ENCODE peak calls at places on chromosomes 4 and X, in nine cellular contexts. One of them, this sample, is unnamed.

GRCh38 chr4:139454646-139455045 is 725 bp downstream of the RAB33B start:
- DNase-seq in CD8-positive, alpha-beta memory T cell: no peak
- DNase-seq in heart left ventricle: no peak
- DNase-seq in body of pancreas: no peak
- DNase-seq in SJSA1: no peak
- DNase-seq in WERI-Rb-1: no peak
- DNase-seq in tibial artery: no peak
- DNase-seq in effector memory CD4-positive, alpha-beta T cell: no peak
- DNase-seq in heart right ventricle: no peak
- DNase-seq in this sample: no peak

GRCh38 chr4:2424581-2424980 is 5.8 kb downstream of the CFAP99 start:
- DNase-seq in CD8-positive, alpha-beta memory T cell: no peak
- DNase-seq in heart left ventricle: no peak
- DNase-seq in body of pancreas: no peak
- DNase-seq in SJSA1: no peak
- DNase-seq in WERI-Rb-1: no peak
- DNase-seq in tibial artery: no peak
- DNase-seq in effector memory CD4-positive, alpha-beta T cell: no peak
- DNase-seq in heart right ventricle: no peak
- DNase-seq in this sample: peak; percentile 53

GRCh38 chr4:13893221-13893620 is 265.7 kb upstream of the BOD1L1 start:
- DNase-seq in CD8-positive, alpha-beta memory T cell: no peak
- DNase-seq in heart left ventricle: no peak
- DNase-seq in body of pancreas: no peak
- DNase-seq in SJSA1: no peak
- DNase-seq in WERI-Rb-1: no peak
- DNase-seq in tibial artery: no peak
- DNase-seq in effector memory CD4-positive, alpha-beta T cell: no peak
- DNase-seq in heart right ventricle: no peak
- DNase-seq in this sample: no peak

GRCh38 chrX:78333521-78333920 is 6.1 kb upstream of the CYSLTR1 start:
- DNase-seq in CD8-positive, alpha-beta memory T cell: peak; percentile 34
- DNase-seq in heart left ventricle: no peak
- DNase-seq in body of pancreas: no peak
- DNase-seq in SJSA1: no peak
- DNase-seq in WERI-Rb-1: no peak
- DNase-seq in tibial artery: no peak
- DNase-seq in effector memory CD4-positive, alpha-beta T cell: no peak
- DNase-seq in heart right ventricle: no peak
- DNase-seq in this sample: no peak

GRCh38 chrX:29952016-29952415 is 263.3 kb upstream of the MAGEB2 start:
- DNase-seq in CD8-positive, alpha-beta memory T cell: no peak
- DNase-seq in heart left ventricle: no peak
- DNase-seq in body of pancreas: no peak
- DNase-seq in SJSA1: no peak
- DNase-seq in WERI-Rb-1: no peak
- DNase-seq in tibial artery: no peak
- DNase-seq in effector memory CD4-positive, alpha-beta T cell: no peak
- DNase-seq in heart right ventricle: no peak
- DNase-seq in this sample: no peak

GRCh38 chr4:124146071-124146470 is 566.5 kb downstream of the ANKRD50 start:
- DNase-seq in CD8-positive, alpha-beta memory T cell: no peak
- DNase-seq in heart left ventricle: no peak
- DNase-seq in body of pancreas: no peak
- DNase-seq in SJSA1: no peak
- DNase-seq in WERI-Rb-1: no peak
- DNase-seq in tibial artery: no peak
- DNase-seq in effector memory CD4-positive, alpha-beta T cell: no peak
- DNase-seq in heart right ventricle: no peak
- DNase-seq in this sample: no peak

GRCh38 chrX:39492495-39493162 is 605.1 kb downstream of the BCOR start:
- DNase-seq in CD8-positive, alpha-beta memory T cell: no peak
- DNase-seq in heart left ventricle: no peak
- DNase-seq in body of pancreas: peak; percentile 5
- DNase-seq in SJSA1: no peak
- DNase-seq in WERI-Rb-1: no peak
- DNase-seq in tibial artery: no peak
- DNase-seq in effector memory CD4-positive, alpha-beta T cell: no peak
- DNase-seq in heart right ventricle: no peak
- DNase-seq in this sample: no peak

GRCh38 chr4:55347610-55348228 is 1.7 kb downstream of the SRD5A3 start:
- DNase-seq in CD8-positive, alpha-beta memory T cell: no peak
- DNase-seq in heart left ventricle: no peak
- DNase-seq in body of pancreas: no peak
- DNase-seq in SJSA1: no peak
- DNase-seq in WERI-Rb-1: no peak
- DNase-seq in tibial artery: no peak
- DNase-seq in effector memory CD4-positive, alpha-beta T cell: no peak
- DNase-seq in heart right ventricle: no peak
- DNase-seq in this sample: no peak

GRCh38 chr4:47801481-47802002 is 36.3 kb downstream of the CORIN start:
- DNase-seq in CD8-positive, alpha-beta memory T cell: no peak
- DNase-seq in heart left ventricle: no peak
- DNase-seq in body of pancreas: no peak
- DNase-seq in SJSA1: no peak
- DNase-seq in WERI-Rb-1: no peak
- DNase-seq in tibial artery: no peak
- DNase-seq in effector memory CD4-positive, alpha-beta T cell: no peak
- DNase-seq in heart right ventricle: no peak
- DNase-seq in this sample: no peak

GRCh38 chrX:117959045-117959444 is 157.6 kb downstream of the KLHL13 start:
- DNase-seq in CD8-positive, alpha-beta memory T cell: no peak
- DNase-seq in heart left ventricle: no peak
- DNase-seq in body of pancreas: no peak
- DNase-seq in SJSA1: no peak
- DNase-seq in WERI-Rb-1: no peak
- DNase-seq in tibial artery: no peak
- DNase-seq in effector memory CD4-positive, alpha-beta T cell: no peak
- DNase-seq in heart right ventricle: no peak
- DNase-seq in this sample: no peak

GRCh38 chr4:8725071-8725841 is 132.7 kb downstream of the CPZ start:
- DNase-seq in CD8-positive, alpha-beta memory T cell: no peak
- DNase-seq in heart left ventricle: peak; percentile 3
- DNase-seq in body of pancreas: no peak
- DNase-seq in SJSA1: peak; percentile 17
- DNase-seq in WERI-Rb-1: peak; percentile 5
- DNase-seq in tibial artery: peak; percentile 15
- DNase-seq in effector memory CD4-positive, alpha-beta T cell: no peak
- DNase-seq in heart right ventricle: no peak
- DNase-seq in this sample: peak; percentile 54

GRCh38 chr4:167144605-167145004 is 89.7 kb downstream of the SPOCK3 start:
- DNase-seq in CD8-positive, alpha-beta memory T cell: no peak
- DNase-seq in heart left ventricle: no peak
- DNase-seq in body of pancreas: no peak
- DNase-seq in SJSA1: no peak
- DNase-seq in WERI-Rb-1: no peak
- DNase-seq in tibial artery: no peak
- DNase-seq in effector memory CD4-positive, alpha-beta T cell: no peak
- DNase-seq in heart right ventricle: no peak
- DNase-seq in this sample: no peak

GRCh38 chr4:87423313-87424031 is 1.1 kb downstream of the NUDT9 start:
- DNase-seq in CD8-positive, alpha-beta memory T cell: no peak
- DNase-seq in heart left ventricle: no peak
- DNase-seq in body of pancreas: peak; percentile 63
- DNase-seq in SJSA1: no peak
- DNase-seq in WERI-Rb-1: no peak
- DNase-seq in tibial artery: no peak
- DNase-seq in effector memory CD4-positive, alpha-beta T cell: no peak
- DNase-seq in heart right ventricle: no peak
- DNase-seq in this sample: no peak

GRCh38 chr4:109298279-109299010 is 4.0 kb downstream of the COL25A1 start:
- DNase-seq in CD8-positive, alpha-beta memory T cell: no peak
- DNase-seq in heart left ventricle: no peak
- DNase-seq in body of pancreas: peak; percentile 21
- DNase-seq in SJSA1: no peak
- DNase-seq in WERI-Rb-1: peak; percentile 68
- DNase-seq in tibial artery: no peak
- DNase-seq in effector memory CD4-positive, alpha-beta T cell: no peak
- DNase-seq in heart right ventricle: no peak
- DNase-seq in this sample: no peak

GRCh38 chr4:109301691-109302365 is 630 bp downstream of the COL25A1 start:
- DNase-seq in CD8-positive, alpha-beta memory T cell: no peak
- DNase-seq in heart left ventricle: no peak
- DNase-seq in body of pancreas: no peak
- DNase-seq in SJSA1: no peak
- DNase-seq in WERI-Rb-1: no peak
- DNase-seq in tibial artery: no peak
- DNase-seq in effector memory CD4-positive, alpha-beta T cell: no peak
- DNase-seq in heart right ventricle: no peak
- DNase-seq in this sample: no peak

GRCh38 chr4:109302366-109303140 is at the start of gene COL25A1:
- DNase-seq in CD8-positive, alpha-beta memory T cell: peak; percentile 52
- DNase-seq in heart left ventricle: peak; percentile 50
- DNase-seq in body of pancreas: peak; percentile 50
- DNase-seq in SJSA1: no peak
- DNase-seq in WERI-Rb-1: peak; percentile 97
- DNase-seq in tibial artery: peak; percentile 31
- DNase-seq in effector memory CD4-positive, alpha-beta T cell: peak; percentile 17
- DNase-seq in heart right ventricle: peak; percentile 53
- DNase-seq in this sample: peak; percentile 75

GRCh38 chr4:109303141-109303499 is 662 bp upstream of the COL25A1 start:
- DNase-seq in CD8-positive, alpha-beta memory T cell: no peak
- DNase-seq in heart left ventricle: peak; percentile 15
- DNase-seq in body of pancreas: peak; percentile 3
- DNase-seq in SJSA1: no peak
- DNase-seq in WERI-Rb-1: no peak
- DNase-seq in tibial artery: peak; percentile 22
- DNase-seq in effector memory CD4-positive, alpha-beta T cell: no peak
- DNase-seq in heart right ventricle: peak; percentile 22
- DNase-seq in this sample: peak; percentile 61
- H3K4me3 ChIP-seq in CD8-positive, alpha-beta memory T cell: peak overlapping the region; percentile 19
- H3K4me3 ChIP-seq in heart left ventricle: peak overlapping the region; percentile 55
- H3K4me3 ChIP-seq in body of pancreas: peak overlapping the region; percentile 23
- H3K4me3 ChIP-seq in SJSA1: peak overlapping the region; percentile 26
- H3K4me3 ChIP-seq in WERI-Rb-1: peak overlapping the region; percentile 84
- H3K4me3 ChIP-seq in tibial artery: peak overlapping the region; percentile 54
- H3K4me3 ChIP-seq in effector memory CD4-positive, alpha-beta T cell: peak overlapping the region; percentile 57
- H3K4me3 ChIP-seq in heart right ventricle: peak overlapping the region; percentile 74
- H3K4me3 ChIP-seq in this sample: peak overlapping the region; percentile 58

GRCh38 chrX:41722816-41723215 is 1.2 kb upstream of the GPR82 start:
- DNase-seq in CD8-positive, alpha-beta memory T cell: no peak
- DNase-seq in heart left ventricle: no peak
- DNase-seq in body of pancreas: no peak
- DNase-seq in SJSA1: no peak
- DNase-seq in WERI-Rb-1: no peak
- DNase-seq in tibial artery: no peak
- DNase-seq in effector memory CD4-positive, alpha-beta T cell: no peak
- DNase-seq in heart right ventricle: no peak
- DNase-seq in this sample: no peak

GRCh38 chrX:41723305-41723704 is 676 bp upstream of the GPR82 start:
- DNase-seq in CD8-positive, alpha-beta memory T cell: no peak
- DNase-seq in heart left ventricle: no peak
- DNase-seq in body of pancreas: no peak
- DNase-seq in SJSA1: no peak
- DNase-seq in WERI-Rb-1: no peak
- DNase-seq in tibial artery: no peak
- DNase-seq in effector memory CD4-positive, alpha-beta T cell: no peak
- DNase-seq in heart right ventricle: no peak
- DNase-seq in this sample: no peak

GRCh38 chrX:41721590-41721989 is 2.4 kb upstream of the GPR82 start:
- DNase-seq in CD8-positive, alpha-beta memory T cell: no peak
- DNase-seq in heart left ventricle: no peak
- DNase-seq in body of pancreas: no peak
- DNase-seq in SJSA1: no peak
- DNase-seq in WERI-Rb-1: no peak
- DNase-seq in tibial artery: no peak
- DNase-seq in effector memory CD4-positive, alpha-beta T cell: no peak
- DNase-seq in heart right ventricle: no peak
- DNase-seq in this sample: no peak

GRCh38 chrX:41722220-41722619 is 1.8 kb upstream of the GPR82 start:
- DNase-seq in CD8-positive, alpha-beta memory T cell: no peak
- DNase-seq in heart left ventricle: no peak
- DNase-seq in body of pancreas: no peak
- DNase-seq in SJSA1: no peak
- DNase-seq in WERI-Rb-1: no peak
- DNase-seq in tibial artery: no peak
- DNase-seq in effector memory CD4-positive, alpha-beta T cell: no peak
- DNase-seq in heart right ventricle: no peak
- DNase-seq in this sample: no peak

GRCh38 chrX:41723821-41724220 is at the start of gene GPR82:
- DNase-seq in CD8-positive, alpha-beta memory T cell: no peak
- DNase-seq in heart left ventricle: no peak
- DNase-seq in body of pancreas: no peak
- DNase-seq in SJSA1: no peak
- DNase-seq in WERI-Rb-1: no peak
- DNase-seq in tibial artery: no peak
- DNase-seq in effector memory CD4-positive, alpha-beta T cell: no peak
- DNase-seq in heart right ventricle: no peak
- DNase-seq in this sample: no peak
- H3K27ac ChIP-seq in CD8-positive, alpha-beta memory T cell: no peak within 1 kb of the TSS
- H3K27ac ChIP-seq in heart left ventricle: no peak within 1 kb of the TSS
- H3K27ac ChIP-seq in body of pancreas: no peak within 1 kb of the TSS
- H3K27ac ChIP-seq in SJSA1: no peak within 1 kb of the TSS
- H3K27ac ChIP-seq in WERI-Rb-1: no peak within 1 kb of the TSS
- H3K27ac ChIP-seq in tibial artery: no peak within 1 kb of the TSS
- H3K27ac ChIP-seq in effector memory CD4-positive, alpha-beta T cell: no peak within 1 kb of the TSS
- H3K27ac ChIP-seq in heart right ventricle: no peak within 1 kb of the TSS
- H3K27ac ChIP-seq in this sample: no peak within 1 kb of the TSS

DNA sequence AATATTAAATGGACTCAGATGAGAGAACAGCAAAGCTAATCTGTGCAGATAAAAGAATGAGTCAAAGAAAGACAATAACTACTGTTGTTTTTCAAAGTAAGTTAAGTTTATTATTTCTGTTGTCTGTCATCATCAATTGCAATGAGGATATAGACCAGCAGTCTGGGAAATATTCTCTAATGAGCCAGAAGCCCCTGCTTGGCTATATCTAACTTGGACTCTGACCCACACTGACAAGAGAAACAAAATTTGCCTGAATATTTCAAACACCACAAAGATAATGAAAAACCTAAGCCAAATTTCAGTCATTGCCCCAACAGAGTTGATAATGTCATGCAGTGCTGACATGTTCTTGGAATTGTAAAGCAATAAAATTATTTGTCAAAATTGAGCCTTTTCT is 115.0 kb upstream of the PRDX4 start:
- DNase-seq in CD8-positive, alpha-beta memory T cell: no peak
- DNase-seq in heart left ventricle: no peak
- DNase-seq in body of pancreas: no peak
- DNase-seq in SJSA1: no peak
- DNase-seq in WERI-Rb-1: no peak
- DNase-seq in tibial artery: no peak
- DNase-seq in effector memory CD4-positive, alpha-beta T cell: no peak
- DNase-seq in heart right ventricle: no peak
- DNase-seq in this sample: no peak
- H3K36me3 ChIP-seq in CD8-positive, alpha-beta memory T cell: no peaks in the 10 kb centered on the region
- H3K36me3 ChIP-seq in heart left ventricle: no peaks in the 10 kb centered on the region
- H3K36me3 ChIP-seq in body of pancreas: no peaks in the 10 kb centered on the region
- H3K36me3 ChIP-seq in SJSA1: no peaks in the 10 kb centered on the region
- H3K36me3 ChIP-seq in WERI-Rb-1: no peaks in the 10 kb centered on the region
- H3K36me3 ChIP-seq in tibial artery: no peaks in the 10 kb centered on the region
- H3K36me3 ChIP-seq in effector memory CD4-positive, alpha-beta T cell: no peaks in the 10 kb centered on the region
- H3K36me3 ChIP-seq in heart right ventricle: no peaks in the 10 kb centered on the region
- H3K36me3 ChIP-seq in this sample: no peaks in the 10 kb centered on the region

DNA sequence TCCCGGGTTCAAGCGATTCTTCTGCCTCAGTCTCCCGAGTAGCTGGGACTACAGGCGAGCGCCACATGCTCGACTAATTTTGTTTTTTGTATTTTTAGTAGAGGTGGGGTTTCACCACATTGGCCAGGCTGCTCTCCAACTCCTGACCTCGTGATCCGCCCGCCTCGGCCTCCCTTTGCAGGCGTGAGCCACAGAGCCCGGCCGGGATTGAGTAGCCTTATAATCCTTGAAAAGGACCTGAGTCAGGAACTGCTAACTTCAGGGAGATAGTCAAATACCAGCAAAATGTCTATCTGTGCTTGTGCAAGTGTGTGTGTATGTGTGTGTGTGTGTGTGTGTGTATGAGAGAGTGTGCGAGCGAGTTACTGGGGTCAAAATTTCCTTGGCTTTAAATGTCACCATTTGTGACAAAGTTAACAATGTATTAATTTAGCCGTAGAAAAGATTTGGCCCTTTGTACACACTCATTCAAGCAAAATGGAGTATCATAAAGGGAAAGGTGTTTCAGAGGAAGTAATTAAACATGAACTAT is 1.8 kb upstream of the KDM6A start:
- DNase-seq in CD8-positive, alpha-beta memory T cell: no peak
- DNase-seq in heart left ventricle: no peak
- DNase-seq in body of pancreas: peak; percentile 15
- DNase-seq in SJSA1: no peak
- DNase-seq in WERI-Rb-1: no peak
- DNase-seq in tibial artery: no peak
- DNase-seq in effector memory CD4-positive, alpha-beta T cell: no peak
- DNase-seq in heart right ventricle: peak; percentile 3
- DNase-seq in this sample: peak; percentile 63
- H3K4me3 ChIP-seq in CD8-positive, alpha-beta memory T cell: no peak overlapping the region
- H3K4me3 ChIP-seq in heart left ventricle: peak overlapping the region; percentile 83
- H3K4me3 ChIP-seq in body of pancreas: no peak overlapping the region
- H3K4me3 ChIP-seq in SJSA1: no peak overlapping the region
- H3K4me3 ChIP-seq in WERI-Rb-1: peak overlapping the region; percentile 93
- H3K4me3 ChIP-seq in tibial artery: no peak overlapping the region
- H3K4me3 ChIP-seq in effector memory CD4-positive, alpha-beta T cell: no peak overlapping the region
- H3K4me3 ChIP-seq in heart right ventricle: peak overlapping the region; percentile 85
- H3K4me3 ChIP-seq in this sample: no peak overlapping the region